ENCODE peak calls at places on chromosome 1, in ten cellular contexts. Z, L, U, R, O, N, J, D, Y and K are unnamed samples.

GRCh38 chr1:221699582-221700519 is 42.0 kb downstream of the DUSP10 start:
- DNase-seq in J (no peak), N (peak; percentile 75), O (no peak), L (no peak), U (no peak), R (no peak), Y (no peak), D (no peak), Z (no peak), K (no peak)

GRCh38 chr1:41045740-41046139 is 24.2 kb upstream of the SLFNL1 start:
- DNase-seq in J (peak; percentile 94), N (peak; percentile 38), O (peak; percentile 79), Z (no peak), U (no peak), Y (peak; percentile 55), D (no peak), L (no peak), R (no peak), K (no peak)

GRCh38 chr1:17190526-17190995 is 14.4 kb upstream of the PADI1 start:
- DNase-seq in O (peak; percentile 16), N (no peak), L (no peak), D (no peak), J (no peak), Y (no peak), R (no peak), Z (no peak), U (no peak), K (no peak)

GRCh38 chr1:218496561-218496960 is 151.4 kb downstream of the TGFB2 start:
- DNase-seq in U (no peak), L (no peak), O (no peak), N (peak; percentile 100), D (no peak), Z (no peak), Y (no peak), R (no peak), J (peak; percentile 90), K (peak; percentile 89)

GRCh38 chr1:233172201-233172600 is 123.3 kb downstream of the PCNX2 start:
- DNase-seq in J (peak; percentile 74), L (no peak), N (peak; percentile 15), U (no peak), R (no peak), O (no peak), D (no peak), Z (peak; percentile 39), Y (peak; percentile 11), K (peak; percentile 64)

GRCh38 chr1:84406209-84406917 is 8.1 kb downstream of the DNASE2B start:
- DNase-seq in Y (no peak), D (no peak), L (no peak), N (peak; percentile 46), O (no peak), U (no peak), R (no peak), J (peak; percentile 26), Z (no peak), K (no peak)

GRCh38 chr1:20184997-20185833 is 681 bp upstream of the UBXN10 start:
- DNase-seq in L (peak; percentile 43), N (no peak), O (no peak), Z (no peak), J (peak; percentile 15), D (no peak), U (no peak), R (no peak), Y (no peak), K (no peak)

GRCh38 chr1:30879126-30879786 is 29.3 kb downstream of the SDC3 start:
- DNase-seq in Y (no peak), Z (no peak), N (peak; percentile 35), D (peak; percentile 38), R (no peak), J (peak; percentile 28), L (no peak), O (no peak), U (no peak), K (no peak)

GRCh38 chr1:2290595-2291510 is 62.7 kb downstream of the SKI start:
- DNase-seq in R (peak; percentile 65), N (peak; percentile 98), L (peak; percentile 69), Z (peak; percentile 67), U (peak; percentile 70), D (no peak), J (peak; percentile 94), Y (no peak), O (no peak), K (peak; percentile 63)

GRCh38 chr1:24904731-24905354 is 25.2 kb downstream of the RUNX3 start:
- DNase-seq in Y (no peak), O (peak; percentile 28), J (no peak), U (no peak), L (no peak), N (no peak), Z (no peak), D (no peak), R (no peak), K (no peak)

GRCh38 chr1:47137925-47138615 is 829 bp downstream of the CYP4A22 start:
- DNase-seq in D (no peak), Y (no peak), L (no peak), O (peak; percentile 94), J (no peak), U (no peak), R (no peak), N (no peak), Z (no peak), K (no peak)

GRCh38 chr1:194024659-194025058 is 838.2 kb upstream of the B3GALT2 start:
- DNase-seq in J (peak; percentile 64), R (no peak), Z (no peak), O (no peak), U (no peak), L (no peak), D (peak; percentile 34), N (peak; percentile 81), Y (no peak), K (peak; percentile 74)